ENCODE peak calls at places on chromosomes 4 and X, in seven cellular contexts. N, W, T, H, Z, Y and S are unnamed samples.

GRCh38 chr4:6549445-6549844 is 25.5 kb upstream of the MAN2B2 start:
- DNase-seq in N (no peak), W (no peak), T (no peak), H (no peak), Z (no peak), Y (no peak), S (no peak)

GRCh38 chrX:70234355-70234754 is at the start of gene AWAT1:
- DNase-seq in N (no peak), W (no peak), T (no peak), H (no peak), Z (no peak), Y (no peak), S (no peak)

GRCh38 chr4:156686120-156686519 is 285.5 kb downstream of the PDGFC start:
- DNase-seq in N (no peak), W (no peak), T (no peak), H (no peak), Z (peak; percentile 100), Y (no peak), S (peak; percentile 100)

GRCh38 chrX:52923781-52924241 is 26.7 kb downstream of the FAM156B start:
- DNase-seq in N (peak; percentile 3), W (no peak), T (peak; percentile 44), H (no peak), Z (peak; percentile 65), Y (no peak), S (peak; percentile 53)

GRCh38 chrX:14029039-14029424 is 660 bp downstream of the GEMIN8 start:
- DNase-seq in N (no peak), W (no peak), T (no peak), H (no peak), Z (no peak), Y (no peak), S (no peak)

GRCh38 chr4:141853091-141853734 is 216.8 kb downstream of the IL15 start:
- DNase-seq in N (no peak), W (no peak), T (no peak), H (no peak), Z (no peak), Y (peak; percentile 81), S (no peak)

GRCh38 chr4:108240356-108240755 is 71.6 kb upstream of the LEF1 start:
- DNase-seq in N (no peak), W (no peak), T (no peak), H (no peak), Z (peak; percentile 87), Y (no peak), S (peak; percentile 86)

GRCh38 chr4:98851806-98852205 is 77.1 kb downstream of the EIF4E start:
- DNase-seq in N (no peak), W (no peak), T (no peak), H (no peak), Z (peak; percentile 45), Y (no peak), S (peak; percentile 25)

GRCh38 chr4:74438661-74439060 is 6.3 kb upstream of the AREG start:
- DNase-seq in N (no peak), W (no peak), T (no peak), H (no peak), Z (no peak), Y (no peak), S (no peak)

GRCh38 chr4:53763813-53764597 is 172.7 kb upstream of the LNX1 start:
- DNase-seq in N (no peak), W (no peak), T (no peak), H (no peak), Z (peak; percentile 95), Y (no peak), S (peak; percentile 93)

GRCh38 chr4:14607578-14607977 is 394.7 kb upstream of the CPEB2 start:
- DNase-seq in N (no peak), W (no peak), T (no peak), H (no peak), Z (no peak), Y (no peak), S (no peak)

GRCh38 chr4:15811703-15812325 is 33.7 kb downstream of the CD38 start:
- DNase-seq in N (no peak), W (no peak), T (no peak), H (no peak), Z (no peak), Y (no peak), S (no peak)

GRCh38 chrX:115563633-115564182 is 2.7 kb downstream of the PLS3 start:
- DNase-seq in N (peak; percentile 36), W (no peak), T (no peak), H (no peak), Z (no peak), Y (no peak), S (no peak)

GRCh38 chr4:183758006-183758734 is 99.1 kb downstream of the TRAPPC11 start:
- DNase-seq in N (no peak), W (no peak), T (no peak), H (no peak), Z (no peak), Y (no peak), S (no peak)

GRCh38 chr4:4461850-4462249 is 74.9 kb downstream of the NSG1 start:
- DNase-seq in N (no peak), W (peak; percentile 26), T (peak; percentile 43), H (no peak), Z (no peak), Y (no peak), S (no peak)

GRCh38 chrX:19513383-19513782 is 1.9 kb downstream of the MAP3K15 start:
- DNase-seq in N (no peak), W (no peak), T (no peak), H (no peak), Z (no peak), Y (no peak), S (no peak)

GRCh38 chr4:76022031-76022430 is 1.3 kb downstream of the CXCL10 start:
- DNase-seq in N (no peak), W (no peak), T (no peak), H (no peak), Z (no peak), Y (no peak), S (no peak)

DNA sequence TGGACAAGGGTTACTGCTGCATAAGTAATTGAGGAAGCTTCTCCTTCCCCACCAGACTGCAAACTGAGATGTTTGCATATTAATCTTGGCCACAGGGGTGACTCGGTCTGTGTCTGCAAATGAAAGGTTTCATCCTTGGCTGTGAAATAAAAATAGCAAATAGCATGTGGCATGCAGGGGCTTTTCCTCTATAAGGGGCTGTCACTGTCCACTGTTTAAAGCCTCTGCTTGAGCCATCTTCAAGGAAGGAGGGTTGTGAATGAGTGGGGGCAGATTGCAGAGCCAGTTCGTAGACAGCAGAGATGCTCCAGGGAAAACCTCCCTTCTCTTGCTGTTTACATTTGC is 33.3 kb downstream of the TMSB4X start:
- DNase-seq in N (no peak), W (no peak), T (no peak), H (no peak), Z (no peak), Y (no peak), S (no peak)
- H3K4me3 ChIP-seq in N (no peak overlapping the region), W (no peak overlapping the region), T (no peak overlapping the region), H (no peak overlapping the region), Z (no peak overlapping the region), Y (no peak overlapping the region), S (no peak overlapping the region)

GRCh38 chr4:113682730-113683129 is 78.8 kb downstream of the CAMK2D start:
- DNase-seq in N (no peak), W (no peak), T (no peak), H (no peak), Z (peak; percentile 77), Y (no peak), S (peak; percentile 66)

GRCh38 chr4:113689394-113689793 is 72.1 kb downstream of the CAMK2D start:
- DNase-seq in N (no peak), W (no peak), T (no peak), H (no peak), Z (no peak), Y (no peak), S (no peak)

GRCh38 chr4:113684534-113685091 is 76.9 kb downstream of the CAMK2D start:
- DNase-seq in N (no peak), W (no peak), T (peak; percentile 31), H (peak; percentile 60), Z (peak; percentile 74), Y (no peak), S (peak; percentile 67)

GRCh38 chr4:113683143-113683542 is 78.4 kb downstream of the CAMK2D start:
- DNase-seq in N (no peak), W (peak; percentile 33), T (no peak), H (no peak), Z (no peak), Y (no peak), S (no peak)

GRCh38 chr4:113686950-113687718 is 74.4 kb downstream of the CAMK2D start:
- DNase-seq in N (no peak), W (no peak), T (no peak), H (no peak), Z (peak; percentile 88), Y (no peak), S (peak; percentile 88)
- H3K4me1 ChIP-seq in N (no peaks in the 10 kb centered on the region), W (peaks cover 37% of the 10 kb centered on the region), T (peaks cover 62% of the 10 kb centered on the region), H (peaks cover 29% of the 10 kb centered on the region), Z (peaks cover 14% of the 10 kb centered on the region), Y (peaks cover 8% of the 10 kb centered on the region), S (peaks cover 27% of the 10 kb centered on the region)

GRCh38 chrX:11438767-11439166 is 145.6 kb downstream of the AMELX start:
- DNase-seq in N (no peak), W (no peak), T (no peak), H (no peak), Z (peak; percentile 37), Y (no peak), S (peak; percentile 42)

GRCh38 chrX:11438380-11438723 is 145.1 kb downstream of the AMELX start:
- DNase-seq in N (no peak), W (no peak), T (no peak), H (no peak), Z (no peak), Y (no peak), S (no peak)

GRCh38 chrX:11434607-11435006 is 141.4 kb downstream of the AMELX start:
- DNase-seq in N (no peak), W (no peak), T (no peak), H (no peak), Z (no peak), Y (no peak), S (no peak)

GRCh38 chrX:11435568-11435967 is 142.4 kb downstream of the AMELX start:
- DNase-seq in N (peak; percentile 16), W (no peak), T (no peak), H (no peak), Z (peak; percentile 93), Y (no peak), S (peak; percentile 95)

DNA sequence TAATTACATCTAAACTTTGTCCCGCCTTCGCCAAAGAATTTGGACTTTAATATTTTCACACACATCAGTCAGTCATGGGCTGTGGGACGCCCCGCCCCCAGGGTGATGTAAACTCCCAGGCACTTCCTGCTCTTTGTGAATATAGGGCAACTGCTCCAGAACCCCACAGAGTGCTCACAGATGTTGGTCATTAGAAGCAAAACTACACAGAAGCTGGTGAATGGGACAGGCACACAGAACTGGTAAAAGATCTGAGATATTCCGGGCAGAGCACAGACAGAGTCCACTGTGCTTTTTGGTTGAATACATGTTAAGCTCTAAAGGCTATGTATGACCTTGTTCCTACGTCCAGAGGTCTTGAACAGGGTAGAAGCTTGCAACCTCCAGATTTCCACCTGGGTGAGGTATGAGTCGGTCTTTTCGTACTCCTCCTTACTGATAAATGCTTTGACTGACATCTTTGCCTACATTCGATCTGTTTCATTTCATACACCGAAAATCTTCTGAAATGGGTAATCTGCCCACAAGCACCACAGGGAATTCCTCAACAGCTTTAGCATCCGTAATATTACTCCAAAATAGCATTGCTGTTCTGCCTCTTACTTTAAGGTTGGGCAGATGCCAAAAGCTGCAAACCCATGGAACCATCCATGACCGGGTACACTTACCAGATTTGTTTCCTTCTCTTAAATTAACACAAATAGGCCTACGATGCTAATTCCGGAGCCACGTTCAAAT is 144.6 kb downstream of the AMELX start:
- DNase-seq in N (peak; percentile 42), W (no peak), T (no peak), H (no peak), Z (peak; percentile 75), Y (no peak), S (peak; percentile 64)
- H3K4me3 ChIP-seq in N (no peak overlapping the region), W (no peak overlapping the region), T (no peak overlapping the region), H (no peak overlapping the region), Z (no peak overlapping the region), Y (no peak overlapping the region), S (peak overlapping the region; percentile 19)

GRCh38 chr4:85732124-85732523 is 257.2 kb downstream of the ARHGAP24 start:
- DNase-seq in N (peak; percentile 27), W (no peak), T (no peak), H (no peak), Z (no peak), Y (no peak), S (no peak)
- H3K4me1 ChIP-seq in N (peaks cover 7% of the 10 kb centered on the region), W (no peaks in the 10 kb centered on the region), T (peaks cover 28% of the 10 kb centered on the region), H (no peaks in the 10 kb centered on the region), Z (no peaks in the 10 kb centered on the region), Y (no peaks in the 10 kb centered on the region), S (no peaks in the 10 kb centered on the region)